ENCODE peak calls at places on chromosomes 6 and 20, in five cellular contexts. V, L, W, H and K are unnamed samples.
A peak's percentile ranks its signal among the peaks of the same experiment; 100 is the strongest.

GRCh38 chr6:135113855-135114254 is 59.2 kb upstream of the HBS1L start:
- DNase-seq in H (no peak), V (no peak), L (no peak), W (no peak), K (no peak)

GRCh38 chr6:116385462-116385807 is 14.7 kb downstream of the DSE start:
- DNase-seq in L (no peak), V (no peak), H (no peak), W (no peak), K (no peak)

GRCh38 chr6:30386166-30386565 is 41.2 kb downstream of the RPP21 start:
- DNase-seq in W (no peak), V (no peak), H (no peak), L (no peak), K (no peak)

GRCh38 chr20:25336561-25337422 is 53.8 kb downstream of the ABHD12 start:
- DNase-seq in V (peak; percentile 82), L (no peak), H (no peak), W (no peak), K (no peak)

GRCh38 chr6:139080255-139080920 is 51.8 kb downstream of the ABRACL start:
- DNase-seq in V (no peak), H (no peak), L (no peak), W (no peak), K (no peak)

GRCh38 chr6:137121401-137121997 is 51.9 kb downstream of the IL22RA2 start:
- DNase-seq in V (no peak), H (no peak), L (no peak), W (no peak), K (no peak)

GRCh38 chr6:4640139-4640538 is 136.1 kb upstream of the CDYL start:
- DNase-seq in H (no peak), W (no peak), L (no peak), V (no peak), K (no peak)

GRCh38 chr6:34985236-34985635 is 96.2 kb downstream of the ANKS1A start:
- DNase-seq in V (no peak), H (no peak), L (no peak), W (no peak), K (no peak)

DNA sequence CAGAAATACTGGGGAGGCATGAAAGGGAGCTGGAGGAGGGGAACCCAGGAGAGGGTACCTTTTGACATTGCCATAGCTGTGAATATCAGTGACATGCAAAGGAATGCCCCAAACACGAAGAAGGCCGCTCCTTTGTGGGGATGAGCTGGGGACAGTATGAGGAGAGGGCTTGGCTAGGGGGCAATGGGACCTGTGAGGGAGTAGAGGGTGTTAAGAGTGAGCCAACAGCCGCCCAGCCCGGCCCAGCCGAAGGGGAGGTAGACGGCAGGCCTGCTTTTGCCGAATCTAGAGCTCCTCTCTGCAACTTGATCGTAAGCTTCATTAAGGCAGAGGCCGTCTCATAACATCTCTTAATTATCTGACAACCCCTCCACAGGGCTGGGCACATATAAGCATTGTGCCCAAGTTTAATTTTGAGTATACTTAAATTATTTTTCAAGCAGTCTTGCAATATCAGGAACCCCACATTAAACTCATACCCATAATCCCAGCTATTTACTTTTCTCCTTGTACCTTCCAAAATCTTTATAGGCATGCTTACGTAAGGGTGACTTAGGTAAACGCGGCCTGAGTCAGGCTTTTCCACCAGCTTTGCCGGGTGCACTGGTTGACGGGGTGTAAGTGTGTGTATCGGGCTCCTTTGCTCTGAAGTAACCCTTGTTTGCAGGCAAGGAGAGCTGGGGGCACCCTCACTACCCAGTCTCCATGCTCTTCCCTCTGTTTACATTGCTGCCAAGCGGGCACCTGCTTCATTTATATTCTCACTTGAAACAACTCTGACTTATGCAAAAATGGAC is 24.9 kb upstream of the VEGFA start:
- DNase-seq in H (no peak), L (no peak), V (no peak), W (peak; percentile 12), K (no peak)
- TF ChIP-seq GABPA in H (no peak), L (no peak), V (no peak), W (no peak), K (no peak)

DNA sequence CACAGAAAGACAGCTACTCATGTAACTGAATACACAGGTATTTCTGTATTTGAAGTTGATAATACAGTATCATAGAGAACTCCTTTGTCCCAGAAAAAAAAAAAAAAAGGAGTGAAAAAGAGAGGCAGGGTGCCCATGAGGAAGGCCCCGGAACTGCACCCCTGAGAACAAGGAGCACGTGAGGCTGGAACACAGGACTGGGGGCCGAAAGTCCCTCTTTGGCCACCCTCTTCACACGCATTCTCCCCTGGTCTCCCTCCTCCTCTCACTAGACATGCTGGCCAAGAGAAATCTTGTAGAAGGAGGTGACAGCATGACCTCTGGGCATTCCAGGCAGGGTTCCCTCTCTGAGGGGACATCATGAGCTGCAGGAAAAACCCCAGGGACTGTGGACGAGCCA is 62.7 kb upstream of the TRAF3IP2 start:
- DNase-seq in V (no peak), W (peak; percentile 42), L (peak; percentile 30), H (no peak), K (no peak)
- TF ChIP-seq CTCF in V (no peak), W (peak; percentile 41), L (no peak), H (peak; percentile 22), K (no peak)

GRCh38 chr20:53574259-53574789 is 19.3 kb downstream of the ZNF217 start:
- DNase-seq in W (no peak), V (no peak), L (no peak), H (no peak), K (no peak)
- TF ChIP-seq GABPA in W (no peak), V (no peak), L (no peak), H (no peak), K (no peak)

GRCh38 chr6:74570044-74570443 is 635.8 kb downstream of the COL12A1 start:
- DNase-seq in L (no peak), V (no peak), H (no peak), W (no peak), K (no peak)

GRCh38 chr6:74578339-74578738 is 627.5 kb downstream of the COL12A1 start:
- DNase-seq in V (no peak), L (no peak), W (no peak), H (no peak), K (no peak)

GRCh38 chr6:74577619-74578018 is 628.2 kb downstream of the COL12A1 start:
- DNase-seq in W (no peak), V (no peak), H (no peak), L (no peak), K (no peak)

GRCh38 chr6:74573613-74574012 is 632.2 kb downstream of the COL12A1 start:
- DNase-seq in V (no peak), L (no peak), W (no peak), H (no peak), K (no peak)

GRCh38 chr6:74574794-74575193 is 631.1 kb downstream of the COL12A1 start:
- DNase-seq in H (no peak), W (peak; percentile 13), L (peak; percentile 9), V (peak; percentile 49), K (no peak)
- TF ChIP-seq CTCF in H (peak; percentile 47), W (peak; percentile 69), L (peak; percentile 19), V (peak; percentile 79), K (peak; percentile 18)

GRCh38 chr6:41584668-41585205 is 38.6 kb downstream of the FOXP4 start:
- DNase-seq in H (no peak), L (no peak), V (no peak), W (no peak), K (no peak)
- TF ChIP-seq GABPA in H (no peak), L (no peak), V (no peak), W (no peak), K (no peak)

GRCh38 chr6:56499121-56499520 is 143.6 kb downstream of the DST start:
- DNase-seq in H (no peak), W (no peak), V (no peak), L (no peak), K (no peak)
- TF ChIP-seq CTCF in H (no peak), W (no peak), V (no peak), L (no peak), K (no peak)